ENCODE peak calls at places on chromosomes 13 and 19, in five cellular contexts. A is stomach, J is WERI-Rb-1, Q is lower lobe of right lung, I is psoas muscle. E is an unnamed sample.

GRCh38 chr13:19838726-19839342 is 24.6 kb downstream of the ZMYM5 start:
- DNase-seq in A (no peak), J (no peak), Q (no peak), I (no peak), E (no peak)

GRCh38 chr19:46736544-46737274 is 9.1 kb upstream of the FKRP start:
- DNase-seq in A (peak; percentile 42), J (no peak), Q (no peak), I (no peak), E (peak; percentile 68)

GRCh38 chr13:104773775-104774174 is 1707.6 kb upstream of the SLC10A2 start:
- DNase-seq in A (no peak), J (no peak), Q (no peak), I (no peak), E (no peak)

GRCh38 chr13:32165791-32166190 is 134.2 kb downstream of the FRY start:
- DNase-seq in A (no peak), J (no peak), Q (peak; percentile 47), I (no peak), E (no peak)

GRCh38 chr13:41601718-41602445 is 144.5 kb downstream of the RGCC start:
- DNase-seq in A (no peak), J (no peak), Q (no peak), I (no peak), E (no peak)

GRCh38 chr13:66933994-66934393 is 296.1 kb downstream of the PCDH9 start:
- DNase-seq in A (no peak), J (no peak), Q (no peak), I (no peak), E (no peak)

GRCh38 chr19:9178901-9179300 is at the start of gene OR7D2:
- DNase-seq in A (no peak), J (no peak), Q (no peak), I (no peak), E (no peak)

GRCh38 chr19:10270180-10270615 is 722 bp upstream of the ICAM1 start:
- DNase-seq in A (peak; percentile 75), J (no peak), Q (peak; percentile 93), I (peak; percentile 69), E (peak; percentile 84)

GRCh38 chr13:45396548-45397095 is 21.6 kb downstream of the SLC25A30 start:
- DNase-seq in A (peak; percentile 57), J (no peak), Q (no peak), I (no peak), E (no peak)

GRCh38 chr19:13160557-13160956 is 10.3 kb downstream of the IER2 start:
- DNase-seq in A (no peak), J (no peak), Q (no peak), I (no peak), E (no peak)

DNA sequence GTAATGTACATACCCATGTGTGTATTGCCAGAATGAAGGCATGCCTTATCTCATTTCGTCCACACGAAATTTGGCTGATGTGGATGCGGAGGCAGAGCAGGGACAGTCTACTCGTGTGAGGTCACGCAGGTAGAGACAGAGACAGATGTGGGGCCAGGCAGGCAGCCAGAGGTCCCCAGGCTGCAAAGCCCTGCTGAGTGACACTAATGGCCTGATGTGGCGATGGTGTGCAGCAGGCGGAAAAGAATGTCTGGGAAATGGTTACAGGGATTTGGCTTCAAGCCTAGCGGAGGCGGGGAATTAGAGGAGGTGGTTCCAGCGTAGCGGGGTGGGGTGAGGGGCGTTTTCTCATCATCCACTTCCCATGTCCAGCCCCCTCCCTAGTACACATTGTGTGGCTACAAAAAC is 4.2 kb upstream of the IZUMO2 start:
- DNase-seq in A (peak; percentile 30), J (no peak), Q (no peak), I (no peak), E (no peak)
- H3K27me3 ChIP-seq in A (peaks cover 17% of the 10 kb centered on the region), J (peaks cover 76% of the 10 kb centered on the region), Q (peaks cover 24% of the 10 kb centered on the region), I (no peaks in the 10 kb centered on the region), E (no peaks in the 10 kb centered on the region)

DNA sequence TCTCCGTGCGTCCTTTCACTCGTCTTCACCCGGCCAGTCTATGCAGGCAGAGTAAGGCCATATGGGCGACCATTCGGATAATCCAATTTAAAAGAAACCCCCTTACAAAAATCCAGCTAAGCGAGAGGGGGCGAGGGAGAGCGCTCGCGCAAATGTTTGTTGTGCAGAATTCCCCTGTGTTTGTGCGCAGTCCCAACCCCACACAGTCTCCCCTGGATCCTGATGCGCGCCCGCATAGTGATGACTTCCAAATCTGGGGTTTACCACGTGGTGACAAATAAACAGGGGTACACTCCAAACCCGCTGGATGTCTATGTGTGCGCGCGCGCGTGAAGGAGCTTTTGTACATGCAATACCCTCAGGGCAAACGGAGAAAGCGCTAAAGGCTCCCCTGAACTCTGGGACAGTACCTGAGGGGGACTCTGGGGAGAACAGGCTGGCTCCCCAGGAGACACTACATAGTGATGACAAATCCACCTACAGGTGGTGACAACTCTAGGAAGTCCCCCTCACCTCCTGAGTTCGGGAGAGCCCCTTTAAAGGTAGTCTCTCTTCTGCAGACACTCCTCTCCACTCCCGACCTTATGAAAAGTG is 8.5 kb downstream of the SOX21 start:
- DNase-seq in A (no peak), J (no peak), Q (no peak), I (no peak), E (no peak)
- H3K27me3 ChIP-seq in A (peaks cover 74% of the 10 kb centered on the region), J (peaks cover 96% of the 10 kb centered on the region), Q (peaks cover 98% of the 10 kb centered on the region), I (no peaks in the 10 kb centered on the region), E (peaks cover 44% of the 10 kb centered on the region)

GRCh38 chr19:30359936-30360335 is 12.2 kb upstream of the ZNF536 start:
- DNase-seq in A (peak; percentile 4), J (no peak), Q (no peak), I (no peak), E (no peak)

GRCh38 chr19:30361107-30361447 is 11.1 kb upstream of the ZNF536 start:
- DNase-seq in A (no peak), J (no peak), Q (no peak), I (no peak), E (no peak)

GRCh38 chr19:30358821-30359580 is 13.2 kb upstream of the ZNF536 start:
- DNase-seq in A (peak; percentile 18), J (no peak), Q (no peak), I (no peak), E (no peak)

GRCh38 chr19:30361721-30362120 is 10.5 kb upstream of the ZNF536 start:
- DNase-seq in A (peak; percentile 3), J (no peak), Q (no peak), I (no peak), E (no peak)

GRCh38 chr19:30360378-30361106 is 11.6 kb upstream of the ZNF536 start:
- DNase-seq in A (peak; percentile 3), J (no peak), Q (no peak), I (no peak), E (no peak)
- H3K27me3 ChIP-seq in A (no peaks in the 10 kb centered on the region), J (no peaks in the 10 kb centered on the region), Q (no peaks in the 10 kb centered on the region), I (no peaks in the 10 kb centered on the region), E (no peaks in the 10 kb centered on the region)

DNA sequence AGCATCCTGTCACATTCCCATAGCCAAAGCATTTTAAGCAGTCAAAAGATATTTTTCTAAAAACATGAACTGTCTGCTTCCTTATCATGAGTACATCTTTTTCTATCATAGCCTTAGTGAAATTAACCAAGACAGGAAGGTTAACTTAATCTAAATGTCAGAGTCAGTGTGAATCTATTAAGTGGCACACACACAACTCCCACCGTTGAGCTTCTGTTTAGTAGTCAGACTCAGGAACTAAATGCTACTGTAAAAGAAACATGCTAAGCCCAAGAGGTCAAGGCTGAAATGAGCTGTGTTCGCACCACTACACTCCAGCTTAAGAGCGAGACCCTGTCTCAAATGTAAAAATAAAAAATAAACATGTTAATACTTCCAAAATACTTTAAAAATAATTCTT is 7.7 kb upstream of the POU4F1 start:
- DNase-seq in A (no peak), J (no peak), Q (no peak), I (no peak), E (no peak)
- H3K27me3 ChIP-seq in A (peaks cover 47% of the 10 kb centered on the region), J (no peaks in the 10 kb centered on the region), Q (peaks cover 44% of the 10 kb centered on the region), I (peaks cover 10% of the 10 kb centered on the region), E (peaks cover 37% of the 10 kb centered on the region)

GRCh38 chr13:28071424-28071823 is 29.0 kb downstream of the FLT3 start:
- DNase-seq in A (no peak), J (no peak), Q (no peak), I (no peak), E (no peak)
- H3K27me3 ChIP-seq in A (no peaks in the 10 kb centered on the region), J (peaks cover 15% of the 10 kb centered on the region), Q (no peaks in the 10 kb centered on the region), I (no peaks in the 10 kb centered on the region), E (no peaks in the 10 kb centered on the region)

GRCh38 chr19:408441-409005 is 424 bp downstream of the C2CD4C start:
- DNase-seq in A (no peak), J (peak; percentile 66), Q (peak; percentile 43), I (no peak), E (no peak)
- H3K27me3 ChIP-seq in A (peaks cover 65% of the 10 kb centered on the region), J (no peaks in the 10 kb centered on the region), Q (peaks cover 50% of the 10 kb centered on the region), I (no peaks in the 10 kb centered on the region), E (no peaks in the 10 kb centered on the region)

DNA sequence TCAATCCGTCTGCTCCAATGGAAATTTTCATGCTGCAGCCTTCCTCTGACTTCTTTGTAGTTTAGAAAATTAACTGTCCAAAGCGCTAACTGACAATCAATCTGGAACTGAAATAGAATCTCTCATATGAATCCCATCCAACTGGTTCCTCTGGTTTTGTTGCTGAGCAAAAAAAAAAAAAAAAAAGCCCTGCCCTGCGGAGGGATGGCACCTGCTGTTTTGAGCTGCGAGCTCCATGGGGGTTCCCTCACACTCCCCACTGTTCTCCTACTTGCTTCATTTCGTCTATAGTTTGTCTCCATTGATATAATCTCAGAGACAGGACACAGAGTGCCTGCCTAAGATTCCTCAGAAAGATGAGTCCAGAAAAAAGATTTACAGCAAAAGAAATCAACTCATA is 33.4 kb downstream of the FAAP24 start:
- DNase-seq in A (no peak), J (no peak), Q (no peak), I (no peak), E (no peak)
- H3K27me3 ChIP-seq in A (no peaks in the 10 kb centered on the region), J (no peaks in the 10 kb centered on the region), Q (no peaks in the 10 kb centered on the region), I (no peaks in the 10 kb centered on the region), E (no peaks in the 10 kb centered on the region)

GRCh38 chr13:112058941-112059340 is 8.0 kb upstream of the SOX1 start:
- DNase-seq in A (no peak), J (no peak), Q (no peak), I (no peak), E (no peak)
- H3K27me3 ChIP-seq in A (peaks cover 96% of the 10 kb centered on the region), J (peaks cover 98% of the 10 kb centered on the region), Q (peaks cover 100% of the 10 kb centered on the region), I (no peaks in the 10 kb centered on the region), E (peaks cover 65% of the 10 kb centered on the region)